ENCODE peak calls at places on chromosomes 12 and 14, in nine cellular contexts. M is foreskin fibroblast, P is mammary epithelial cell, X is HL-60, A is tibial nerve, C is stomach, O is PC-3, S is AG10803, E is Peyer's patch. V is an unnamed sample.

GRCh38 chr14:66859063-66859671 is 330.1 kb upstream of the GARIN2 start:
- DNase-seq in M (no peak), P (peak; percentile 35), X (no peak), A (no peak), C (no peak), O (no peak), S (no peak), E (no peak), V (no peak)

GRCh38 chr12:25187781-25188180 is 7.2 kb downstream of the DNAI7 start:
- DNase-seq in M (peak; percentile 83), P (peak; percentile 73), X (no peak), A (no peak), C (no peak), O (peak; percentile 71), S (peak; percentile 92), E (no peak), V (peak; percentile 87)

GRCh38 chr12:119153477-119154434 is 25.0 kb upstream of the HSPB8 start:
- DNase-seq in M (no peak), P (no peak), X (peak; percentile 12), A (no peak), C (peak; percentile 72), O (peak; percentile 15), S (peak; percentile 17), E (no peak), V (peak; percentile 36)

GRCh38 chr12:4781212-4781611 is 61.0 kb downstream of the GALNT8 start:
- DNase-seq in M (no peak), P (peak; percentile 20), X (no peak), A (no peak), C (no peak), O (peak; percentile 49), S (no peak), E (no peak), V (no peak)

GRCh38 chr14:89845346-89845745 is 109.2 kb downstream of the EFCAB11 start:
- DNase-seq in M (peak; percentile 62), P (no peak), X (no peak), A (no peak), C (no peak), O (peak; percentile 2), S (peak; percentile 85), E (no peak), V (peak; percentile 91)

GRCh38 chr12:47377414-47378221 is 297.9 kb upstream of the AMIGO2 start:
- DNase-seq in M (peak; percentile 98), P (peak; percentile 95), X (no peak), A (peak; percentile 61), C (peak; percentile 72), O (peak; percentile 78), S (peak; percentile 100), E (peak; percentile 53), V (peak; percentile 100)

GRCh38 chr14:99389171-99389826 is 91.4 kb downstream of the SETD3 start:
- DNase-seq in M (peak; percentile 45), P (peak; percentile 21), X (no peak), A (no peak), C (peak; percentile 75), O (peak; percentile 65), S (peak; percentile 24), E (peak; percentile 77), V (peak; percentile 16)

GRCh38 chr14:36942522-36943245 is 229.7 kb downstream of the SLC25A21 start:
- DNase-seq in M (peak; percentile 38), P (peak; percentile 62), X (no peak), A (no peak), C (no peak), O (peak; percentile 83), S (peak; percentile 14), E (no peak), V (peak; percentile 44)

GRCh38 chr12:7060353-7060954 is at the start of gene C1S:
- DNase-seq in M (peak; percentile 98), P (peak; percentile 89), X (no peak), A (peak; percentile 85), C (peak; percentile 39), O (peak; percentile 44), S (peak; percentile 99), E (no peak), V (peak; percentile 90)

GRCh38 chr12:130280226-130280625 is 57.5 kb upstream of the PIWIL1 start:
- DNase-seq in M (peak; percentile 2), P (no peak), X (no peak), A (no peak), C (no peak), O (no peak), S (peak; percentile 3), E (no peak), V (peak; percentile 0)

GRCh38 chr14:30610719-30611388 is 11.3 kb upstream of the SCFD1 start:
- DNase-seq in M (peak; percentile 75), P (peak; percentile 40), X (peak; percentile 59), A (peak; percentile 55), C (peak; percentile 60), O (peak; percentile 91), S (peak; percentile 51), E (no peak), V (peak; percentile 70)

GRCh38 chr14:97442363-97442762 is 645.2 kb downstream of the VRK1 start:
- DNase-seq in M (no peak), P (no peak), X (no peak), A (no peak), C (no peak), O (no peak), S (no peak), E (no peak), V (no peak)

GRCh38 chr14:74508292-74508731 is 14.7 kb downstream of the ISCA2 start:
- DNase-seq in M (peak; percentile 29), P (no peak), X (no peak), A (no peak), C (no peak), O (peak; percentile 22), S (no peak), E (peak; percentile 29), V (no peak)

DNA sequence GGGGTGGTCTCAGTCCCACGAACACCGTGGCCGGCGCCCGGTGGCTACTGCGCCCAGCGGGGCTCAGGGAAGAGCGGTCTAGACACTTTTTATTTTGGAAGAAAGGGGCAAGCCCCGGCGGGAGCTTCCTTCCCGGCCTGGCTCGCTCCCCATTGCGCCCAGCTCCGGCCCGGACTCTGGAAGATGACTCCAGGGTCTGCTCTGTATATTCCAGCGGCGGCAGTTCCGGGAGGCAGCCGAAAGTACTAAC is 225.1 kb upstream of the CRY1 start:
- DNase-seq in M (no peak), P (no peak), X (no peak), A (no peak), C (no peak), O (peak; percentile 17), S (peak; percentile 40), E (no peak), V (no peak)
- H3K4me3 ChIP-seq in M (peak overlapping the region; percentile 47), P (peak overlapping the region; percentile 76), X (peak overlapping the region; percentile 2), A (peak overlapping the region; percentile 18), C (peak overlapping the region; percentile 59), O (peak overlapping the region; percentile 81), S (peak overlapping the region; percentile 59), E (peak overlapping the region; percentile 47), V (peak overlapping the region; percentile 67)

GRCh38 chr14:100862277-100862676 is 36.4 kb downstream of the MEG3 start:
- DNase-seq in M (peak; percentile 55), P (peak; percentile 17), X (no peak), A (no peak), C (no peak), O (no peak), S (peak; percentile 11), E (peak; percentile 18), V (no peak)
- TF ChIP-seq CTCF in M (no peak), P (no peak), X (no peak), A (no peak), C (no peak), O (no peak), S (no peak), E (no peak), V (no peak)

GRCh38 chr14:64728856-64729255 is 24.6 kb downstream of the PLEKHG3 start:
- DNase-seq in M (no peak), P (no peak), X (no peak), A (no peak), C (no peak), O (no peak), S (no peak), E (peak; percentile 34), V (no peak)

GRCh38 chr14:64727551-64728071 is 23.4 kb downstream of the PLEKHG3 start:
- DNase-seq in M (no peak), P (no peak), X (no peak), A (no peak), C (no peak), O (no peak), S (no peak), E (peak; percentile 37), V (no peak)

GRCh38 chr14:64726585-64726890 is 22.3 kb downstream of the PLEKHG3 start:
- DNase-seq in M (no peak), P (peak; percentile 99), X (no peak), A (no peak), C (peak; percentile 62), O (peak; percentile 96), S (no peak), E (peak; percentile 90), V (peak; percentile 60)

GRCh38 chr14:64729386-64730060 is 25.3 kb downstream of the PLEKHG3 start:
- DNase-seq in M (peak; percentile 40), P (no peak), X (no peak), A (peak; percentile 75), C (no peak), O (no peak), S (no peak), E (peak; percentile 33), V (no peak)

DNA sequence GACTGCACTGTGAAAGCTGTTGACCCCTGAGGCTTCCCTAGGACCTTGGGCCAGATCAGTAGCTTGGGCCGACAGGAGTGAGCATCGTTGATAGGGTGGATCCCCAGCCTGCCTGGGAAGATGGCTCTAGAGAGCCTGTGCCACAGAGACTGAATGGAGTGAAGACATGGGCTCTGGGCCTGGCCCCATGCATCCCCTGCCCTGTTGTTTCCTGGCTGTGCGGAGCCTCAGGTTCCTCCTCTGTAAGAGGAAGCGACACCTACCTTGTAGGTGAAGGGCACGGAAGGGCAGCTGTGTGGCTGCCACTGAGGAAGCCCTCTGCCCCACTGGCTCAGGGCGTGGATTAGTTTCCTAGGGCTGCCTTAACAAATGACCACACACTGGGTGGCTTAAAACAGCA is 23.9 kb downstream of the PLEKHG3 start:
- DNase-seq in M (no peak), P (no peak), X (no peak), A (no peak), C (no peak), O (no peak), S (no peak), E (peak; percentile 30), V (no peak)
- H3K4me3 ChIP-seq in M (no peak overlapping the region), P (no peak overlapping the region), X (no peak overlapping the region), A (no peak overlapping the region), C (no peak overlapping the region), O (no peak overlapping the region), S (no peak overlapping the region), E (no peak overlapping the region), V (no peak overlapping the region)

GRCh38 chr12:11204173-11204572 is 17.4 kb upstream of the TAS2R42 start:
- DNase-seq in M (no peak), P (no peak), X (no peak), A (no peak), C (no peak), O (no peak), S (no peak), E (no peak), V (no peak)

DNA sequence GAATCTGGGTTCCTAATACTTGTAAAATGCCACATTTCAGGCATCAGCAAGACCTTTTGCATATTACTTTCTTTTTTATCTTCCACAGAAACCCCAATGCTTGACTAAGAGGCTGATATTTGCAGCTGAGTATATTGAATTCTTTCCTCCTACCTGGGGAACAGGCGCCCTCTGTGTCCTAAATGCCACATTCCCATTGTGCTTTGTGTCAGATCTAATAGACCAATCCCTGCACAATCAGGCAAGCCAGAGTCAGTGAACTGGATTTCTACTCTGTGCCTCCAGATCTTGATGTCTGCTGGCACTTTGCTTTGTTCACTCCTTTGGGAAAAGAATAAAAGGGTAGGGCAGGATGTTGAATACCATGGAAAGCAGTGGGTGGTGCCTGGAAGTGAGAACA is 22.4 kb upstream of the TAS2R42 start:
- DNase-seq in M (no peak), P (no peak), X (no peak), A (no peak), C (no peak), O (no peak), S (no peak), E (no peak), V (no peak)
- TF ChIP-seq CTCF in M (no peak), P (peak; percentile 10), X (no peak), A (no peak), C (no peak), O (peak; percentile 17), S (no peak), E (no peak), V (no peak)

V was measured in brain microvascular endothelial cell.